ENCODE peak calls at places on chromosomes 13 and 19, in nine cellular contexts. X is esophagus squamous epithelium; W is D341Med; D is T-helper 1 cell; G is A172; M is AG08396; V is activated naive CD4-positive, alpha-beta T cell treated with anti-CD3 and anti-CD28 coated beads, Interleukin-2, amount 50 U/mL, for 16 hours; K is activated naive CD8-positive, alpha-beta T cell treated with anti-CD3 and anti-CD28 coated beads for 36 hours; E is AG08395. Q is an unnamed sample.

GRCh38 chr13:37179646-37180045 is 74.2 kb upstream of the CSNK1A1L start:
- DNase-seq in X (no peak), W (no peak), D (no peak), G (no peak), M (no peak), V (no peak), K (no peak), E (no peak), Q (no peak)

GRCh38 chr19:3161453-3161852 is 17.1 kb upstream of the S1PR4 start:
- DNase-seq in X (no peak), W (no peak), D (no peak), G (peak), M (peak), V (no peak), K (no peak), E (peak), Q (no peak)

GRCh38 chr13:30148171-30148754 is 159.1 kb downstream of the KATNAL1 start:
- DNase-seq in X (no peak), W (no peak), D (peak), G (no peak), M (no peak), V (no peak), K (no peak), E (no peak), Q (no peak)

GRCh38 chr19:51018745-51019543 is 565 bp downstream of the KLK10 start:
- DNase-seq in X (no peak), W (no peak), D (no peak), G (no peak), M (no peak), V (no peak), K (no peak), E (no peak), Q (no peak)

GRCh38 chr13:52849727-52850395 is 1.4 kb upstream of the PCDH8 start:
- DNase-seq in X (no peak), W (peak), D (no peak), G (no peak), M (no peak), V (no peak), K (no peak), E (no peak), Q (no peak)

GRCh38 chr13:114261328-114261965 is 20.0 kb upstream of the UPF3A start:
- DNase-seq in X (no peak), W (no peak), D (no peak), G (no peak), M (no peak), V (no peak), K (no peak), E (no peak), Q (no peak)

GRCh38 chr19:18317998-18318800 is 4.7 kb downstream of the LSM4 start:
- DNase-seq in X (no peak), W (no peak), D (peak), G (no peak), M (no peak), V (no peak), K (peak), E (no peak), Q (no peak)

GRCh38 chr13:42876270-42876714 is 94.9 kb downstream of the FAM216B start:
- DNase-seq in X (no peak), W (no peak), D (no peak), G (no peak), M (no peak), V (no peak), K (no peak), E (no peak), Q (no peak)

GRCh38 chr13:63351533-63351932 is 1935.9 kb upstream of the PCDH20 start:
- DNase-seq in X (no peak), W (no peak), D (no peak), G (no peak), M (no peak), V (no peak), K (no peak), E (no peak), Q (no peak)

GRCh38 chr19:10321417-10321797 is 5.6 kb upstream of the FDX2 start:
- DNase-seq in X (no peak), W (no peak), D (no peak), G (no peak), M (peak), V (no peak), K (no peak), E (no peak), Q (no peak)

GRCh38 chr19:8552810-8553209 is 24.4 kb downstream of the MYO1F start:
- DNase-seq in X (no peak), W (peak), D (no peak), G (peak), M (peak), V (no peak), K (peak), E (no peak), Q (no peak)

Q was measured in upper lobe of right lung.